ENCODE peak calls at places on chromosomes 4 and X, in ten cellular contexts. One of them, this sample, is unnamed.

GRCh38 chr4:86942185-86942666 is 7.4 kb downstream of the AFF1 start:
- DNase-seq in A549: no peak
- DNase-seq in esophagus squamous epithelium: no peak
- DNase-seq in Peyer's patch: no peak
- DNase-seq in suprapubic skin: no peak
- DNase-seq in K562: peak
- DNase-seq in H54: no peak
- DNase-seq in prostate gland: no peak
- DNase-seq in lower leg skin: no peak
- DNase-seq in heart left ventricle: no peak
- DNase-seq in this sample: peak

GRCh38 chr4:151887151-151887815 is 126.5 kb upstream of the GATB start:
- DNase-seq in H54: peak
- DNase-seq in prostate gland: no peak
- DNase-seq in lower leg skin: no peak
- DNase-seq in K562: no peak
- DNase-seq in A549: no peak
- DNase-seq in heart left ventricle: no peak
- DNase-seq in Peyer's patch: no peak
- DNase-seq in esophagus squamous epithelium: no peak
- DNase-seq in suprapubic skin: no peak
- DNase-seq in this sample: no peak

GRCh38 chr4:38241541-38241940 is 281.3 kb downstream of the PTTG2 start:
- DNase-seq in suprapubic skin: no peak
- DNase-seq in K562: no peak
- DNase-seq in Peyer's patch: no peak
- DNase-seq in lower leg skin: no peak
- DNase-seq in H54: no peak
- DNase-seq in A549: no peak
- DNase-seq in heart left ventricle: no peak
- DNase-seq in prostate gland: no peak
- DNase-seq in esophagus squamous epithelium: no peak
- DNase-seq in this sample: no peak

GRCh38 chr4:39320381-39321115 is 45.6 kb downstream of the RFC1 start:
- DNase-seq in heart left ventricle: no peak
- DNase-seq in prostate gland: no peak
- DNase-seq in A549: no peak
- DNase-seq in lower leg skin: no peak
- DNase-seq in K562: no peak
- DNase-seq in H54: no peak
- DNase-seq in esophagus squamous epithelium: no peak
- DNase-seq in suprapubic skin: no peak
- DNase-seq in Peyer's patch: no peak
- DNase-seq in this sample: no peak

GRCh38 chr4:5712931-5713330 is 1.9 kb downstream of the EVC start:
- DNase-seq in heart left ventricle: no peak
- DNase-seq in A549: no peak
- DNase-seq in prostate gland: no peak
- DNase-seq in Peyer's patch: no peak
- DNase-seq in H54: no peak
- DNase-seq in K562: no peak
- DNase-seq in suprapubic skin: no peak
- DNase-seq in lower leg skin: peak
- DNase-seq in esophagus squamous epithelium: no peak
- DNase-seq in this sample: no peak

GRCh38 chr4:1793940-1794808 is 1.1 kb downstream of the FGFR3 start:
- DNase-seq in esophagus squamous epithelium: no peak
- DNase-seq in K562: peak
- DNase-seq in A549: peak
- DNase-seq in Peyer's patch: no peak
- DNase-seq in suprapubic skin: no peak
- DNase-seq in prostate gland: no peak
- DNase-seq in lower leg skin: no peak
- DNase-seq in heart left ventricle: no peak
- DNase-seq in H54: no peak
- DNase-seq in this sample: peak

GRCh38 chrX:124555036-124555595 is 208.8 kb downstream of the SH2D1A start:
- DNase-seq in Peyer's patch: no peak
- DNase-seq in heart left ventricle: no peak
- DNase-seq in A549: no peak
- DNase-seq in lower leg skin: no peak
- DNase-seq in esophagus squamous epithelium: no peak
- DNase-seq in H54: peak
- DNase-seq in suprapubic skin: no peak
- DNase-seq in K562: no peak
- DNase-seq in prostate gland: no peak
- DNase-seq in this sample: no peak

GRCh38 chr4:165929662-165930061 is 56.6 kb downstream of the TLL1 start:
- DNase-seq in suprapubic skin: no peak
- DNase-seq in K562: no peak
- DNase-seq in A549: no peak
- DNase-seq in lower leg skin: no peak
- DNase-seq in esophagus squamous epithelium: no peak
- DNase-seq in H54: no peak
- DNase-seq in heart left ventricle: no peak
- DNase-seq in prostate gland: no peak
- DNase-seq in Peyer's patch: no peak
- DNase-seq in this sample: no peak

DNA sequence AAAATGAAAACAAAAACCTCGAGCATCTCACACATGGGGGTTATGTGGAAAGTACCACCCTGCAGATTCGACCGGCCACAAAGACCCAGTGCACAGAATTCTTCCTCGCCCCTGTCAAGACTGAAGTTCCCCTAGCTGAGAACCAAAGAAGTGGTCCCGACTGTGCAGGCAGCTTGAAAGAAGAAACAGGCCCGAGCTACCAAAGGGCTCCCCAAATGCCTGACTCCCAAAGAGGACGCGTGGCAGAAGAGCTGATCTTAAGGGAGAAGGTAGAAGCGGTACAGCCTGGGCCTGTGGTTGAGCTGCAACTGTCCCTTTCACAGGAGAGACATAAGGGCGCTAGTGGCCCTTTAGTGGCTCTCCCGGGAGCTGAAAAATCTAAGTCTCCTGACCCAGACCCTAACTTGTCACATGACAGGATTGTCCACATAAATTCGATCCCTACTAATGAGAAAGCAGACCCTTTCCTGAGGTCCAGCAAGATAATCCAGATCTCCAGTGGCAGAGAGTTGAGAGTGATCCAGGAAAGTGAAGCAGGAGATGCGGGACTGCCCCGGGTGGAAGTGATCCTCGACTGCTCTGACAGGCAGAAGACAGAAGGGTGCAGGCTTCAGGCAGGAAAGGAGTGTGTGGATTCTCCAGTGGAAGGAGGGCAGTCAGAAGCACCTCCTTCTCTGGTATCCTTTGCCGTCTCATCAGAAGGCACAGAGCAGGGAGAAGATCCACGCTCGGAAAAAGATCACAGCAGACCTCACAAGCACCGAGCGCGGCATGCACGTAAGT is 108.8 kb upstream of the MYOZ2 start:
- DNase-seq in esophagus squamous epithelium: no peak
- DNase-seq in prostate gland: no peak
- DNase-seq in lower leg skin: no peak
- DNase-seq in A549: peak
- DNase-seq in Peyer's patch: no peak
- DNase-seq in heart left ventricle: no peak
- DNase-seq in H54: no peak
- DNase-seq in K562: no peak
- DNase-seq in suprapubic skin: no peak
- DNase-seq in this sample: no peak
- TF ChIP-seq POLR2A in esophagus squamous epithelium: peak
- TF ChIP-seq POLR2A in prostate gland: no peak
- TF ChIP-seq POLR2A in lower leg skin: no peak
- TF ChIP-seq POLR2A in A549: peak
- TF ChIP-seq POLR2A in Peyer's patch: no peak
- TF ChIP-seq POLR2A in heart left ventricle: no peak
- TF ChIP-seq POLR2A in H54: no peak
- TF ChIP-seq POLR2A in K562: no peak
- TF ChIP-seq POLR2A in suprapubic skin: peak
- TF ChIP-seq POLR2A in this sample: no peak

GRCh38 chr4:121869841-121870822 is at the start of gene BBS7:
- DNase-seq in Peyer's patch: peak
- DNase-seq in suprapubic skin: peak
- DNase-seq in heart left ventricle: peak
- DNase-seq in A549: peak
- DNase-seq in H54: peak
- DNase-seq in K562: peak
- DNase-seq in esophagus squamous epithelium: peak
- DNase-seq in lower leg skin: peak
- DNase-seq in prostate gland: peak
- DNase-seq in this sample: peak
- TF ChIP-seq POLR2A in Peyer's patch: peak
- TF ChIP-seq POLR2A in suprapubic skin: peak
- TF ChIP-seq POLR2A in heart left ventricle: no peak
- TF ChIP-seq POLR2A in A549: peak
- TF ChIP-seq POLR2A in H54: peak
- TF ChIP-seq POLR2A in K562: peak
- TF ChIP-seq POLR2A in esophagus squamous epithelium: peak
- TF ChIP-seq POLR2A in lower leg skin: no peak
- TF ChIP-seq POLR2A in prostate gland: peak
- TF ChIP-seq POLR2A in this sample: peak

GRCh38 chr4:74932010-74932409 is 906 bp upstream of the PARM1 start:
- DNase-seq in A549: no peak
- DNase-seq in Peyer's patch: no peak
- DNase-seq in lower leg skin: no peak
- DNase-seq in K562: no peak
- DNase-seq in suprapubic skin: no peak
- DNase-seq in esophagus squamous epithelium: no peak
- DNase-seq in heart left ventricle: no peak
- DNase-seq in H54: no peak
- DNase-seq in prostate gland: no peak
- DNase-seq in this sample: no peak

GRCh38 chr4:74933562-74934015 is 673 bp downstream of the PARM1 start:
- DNase-seq in suprapubic skin: no peak
- DNase-seq in lower leg skin: no peak
- DNase-seq in K562: no peak
- DNase-seq in H54: no peak
- DNase-seq in A549: no peak
- DNase-seq in Peyer's patch: peak
- DNase-seq in esophagus squamous epithelium: no peak
- DNase-seq in prostate gland: peak
- DNase-seq in heart left ventricle: peak
- DNase-seq in this sample: no peak

GRCh38 chr4:74934016-74934821 is 1.3 kb downstream of the PARM1 start:
- DNase-seq in esophagus squamous epithelium: no peak
- DNase-seq in prostate gland: peak
- DNase-seq in lower leg skin: no peak
- DNase-seq in heart left ventricle: peak
- DNase-seq in suprapubic skin: no peak
- DNase-seq in A549: no peak
- DNase-seq in K562: no peak
- DNase-seq in H54: no peak
- DNase-seq in Peyer's patch: peak
- DNase-seq in this sample: no peak

GRCh38 chr4:74931386-74931785 is 1.5 kb upstream of the PARM1 start:
- DNase-seq in A549: no peak
- DNase-seq in Peyer's patch: no peak
- DNase-seq in esophagus squamous epithelium: no peak
- DNase-seq in prostate gland: no peak
- DNase-seq in H54: no peak
- DNase-seq in suprapubic skin: no peak
- DNase-seq in lower leg skin: no peak
- DNase-seq in K562: no peak
- DNase-seq in heart left ventricle: no peak
- DNase-seq in this sample: no peak

GRCh38 chr4:74932832-74933561 is at the start of gene PARM1:
- DNase-seq in K562: peak
- DNase-seq in suprapubic skin: peak
- DNase-seq in Peyer's patch: peak
- DNase-seq in A549: peak
- DNase-seq in esophagus squamous epithelium: peak
- DNase-seq in prostate gland: peak
- DNase-seq in lower leg skin: peak
- DNase-seq in H54: no peak
- DNase-seq in heart left ventricle: peak
- DNase-seq in this sample: peak
- TF ChIP-seq POLR2A in K562: no peak
- TF ChIP-seq POLR2A in suprapubic skin: no peak
- TF ChIP-seq POLR2A in Peyer's patch: peak
- TF ChIP-seq POLR2A in A549: peak
- TF ChIP-seq POLR2A in esophagus squamous epithelium: peak
- TF ChIP-seq POLR2A in prostate gland: peak
- TF ChIP-seq POLR2A in lower leg skin: no peak
- TF ChIP-seq POLR2A in H54: no peak
- TF ChIP-seq POLR2A in heart left ventricle: peak
- TF ChIP-seq POLR2A in this sample: no peak

GRCh38 chr4:109730294-109731051 is 603 bp upstream of the PLA2G12A start:
- DNase-seq in A549: peak
- DNase-seq in lower leg skin: peak
- DNase-seq in prostate gland: peak
- DNase-seq in heart left ventricle: peak
- DNase-seq in esophagus squamous epithelium: peak
- DNase-seq in H54: peak
- DNase-seq in suprapubic skin: peak
- DNase-seq in K562: peak
- DNase-seq in Peyer's patch: peak
- DNase-seq in this sample: peak
- TF ChIP-seq POLR2A in A549: no peak
- TF ChIP-seq POLR2A in lower leg skin: no peak
- TF ChIP-seq POLR2A in prostate gland: no peak
- TF ChIP-seq POLR2A in heart left ventricle: no peak
- TF ChIP-seq POLR2A in esophagus squamous epithelium: no peak
- TF ChIP-seq POLR2A in H54: no peak
- TF ChIP-seq POLR2A in suprapubic skin: no peak
- TF ChIP-seq POLR2A in K562: peak
- TF ChIP-seq POLR2A in Peyer's patch: peak
- TF ChIP-seq POLR2A in this sample: no peak

GRCh38 chr4:113979157-113979972 is at the start of gene ARSJ:
- DNase-seq in lower leg skin: peak
- DNase-seq in K562: no peak
- DNase-seq in heart left ventricle: peak
- DNase-seq in Peyer's patch: no peak
- DNase-seq in A549: peak
- DNase-seq in H54: peak
- DNase-seq in esophagus squamous epithelium: no peak
- DNase-seq in suprapubic skin: peak
- DNase-seq in prostate gland: peak
- DNase-seq in this sample: no peak
- TF ChIP-seq POLR2A in lower leg skin: no peak
- TF ChIP-seq POLR2A in K562: no peak
- TF ChIP-seq POLR2A in heart left ventricle: no peak
- TF ChIP-seq POLR2A in Peyer's patch: no peak
- TF ChIP-seq POLR2A in A549: no peak
- TF ChIP-seq POLR2A in H54: peak
- TF ChIP-seq POLR2A in esophagus squamous epithelium: peak
- TF ChIP-seq POLR2A in suprapubic skin: no peak
- TF ChIP-seq POLR2A in prostate gland: peak
- TF ChIP-seq POLR2A in this sample: no peak

GRCh38 chr4:9811796-9812195 is 30.4 kb downstream of the DRD5 start:
- DNase-seq in esophagus squamous epithelium: no peak
- DNase-seq in suprapubic skin: no peak
- DNase-seq in H54: no peak
- DNase-seq in Peyer's patch: no peak
- DNase-seq in lower leg skin: no peak
- DNase-seq in prostate gland: no peak
- DNase-seq in K562: no peak
- DNase-seq in heart left ventricle: no peak
- DNase-seq in A549: no peak
- DNase-seq in this sample: no peak
- TF ChIP-seq POLR2A in esophagus squamous epithelium: no peak
- TF ChIP-seq POLR2A in suprapubic skin: no peak
- TF ChIP-seq POLR2A in H54: no peak
- TF ChIP-seq POLR2A in Peyer's patch: no peak
- TF ChIP-seq POLR2A in lower leg skin: no peak
- TF ChIP-seq POLR2A in prostate gland: no peak
- TF ChIP-seq POLR2A in K562: no peak
- TF ChIP-seq POLR2A in heart left ventricle: no peak
- TF ChIP-seq POLR2A in A549: no peak
- TF ChIP-seq POLR2A in this sample: no peak